ENCODE peak calls at places on chromosome 15, in four cellular contexts. One of them, this sample, is unnamed. For H3K4me1, the result is how much of the 10 kb centered on the place peaks cover.

GRCh38 chr15:20341901-20342605 is 199.5 kb downstream of the GOLGA6L6 start:
- DNase-seq in breast epithelium: peak
- DNase-seq in lung: peak
- DNase-seq in cardiac muscle cell: peak
- DNase-seq in this sample: no peak

GRCh38 chr15:69749797-69750196 is 297.2 kb downstream of the RPLP1 start:
- DNase-seq in breast epithelium: no peak
- DNase-seq in lung: no peak
- DNase-seq in cardiac muscle cell: no peak
- DNase-seq in this sample: no peak

GRCh38 chr15:40190591-40190990 is 29.7 kb downstream of the BUB1B start:
- DNase-seq in breast epithelium: no peak
- DNase-seq in lung: no peak
- DNase-seq in cardiac muscle cell: peak
- DNase-seq in this sample: no peak

GRCh38 chr15:89143503-89144162 is 55.4 kb downstream of the ABHD2 start:
- DNase-seq in breast epithelium: no peak
- DNase-seq in lung: no peak
- DNase-seq in cardiac muscle cell: peak
- DNase-seq in this sample: peak

GRCh38 chr15:29686445-29687203 is 135.6 kb downstream of the TJP1 start:
- DNase-seq in breast epithelium: no peak
- DNase-seq in lung: no peak
- DNase-seq in cardiac muscle cell: no peak
- DNase-seq in this sample: no peak

GRCh38 chr15:48693474-48693873 is 48.0 kb upstream of the FBN1 start:
- DNase-seq in breast epithelium: no peak
- DNase-seq in lung: no peak
- DNase-seq in cardiac muscle cell: no peak
- DNase-seq in this sample: no peak

GRCh38 chr15:42033214-42033873 is 12.5 kb upstream of the PLA2G4E start:
- DNase-seq in breast epithelium: no peak
- DNase-seq in lung: no peak
- DNase-seq in cardiac muscle cell: no peak
- DNase-seq in this sample: no peak

GRCh38 chr15:68204776-68205557 is at the start of gene CALML4:
- DNase-seq in breast epithelium: peak
- DNase-seq in lung: peak
- DNase-seq in cardiac muscle cell: peak
- DNase-seq in this sample: no peak

GRCh38 chr15:22959451-22960101 is 20.6 kb downstream of the CYFIP1 start:
- DNase-seq in breast epithelium: no peak
- DNase-seq in lung: no peak
- DNase-seq in cardiac muscle cell: no peak
- DNase-seq in this sample: no peak

GRCh38 chr15:91919014-91919534 is 65.6 kb downstream of the SLCO3A1 start:
- DNase-seq in breast epithelium: no peak
- DNase-seq in lung: no peak
- DNase-seq in cardiac muscle cell: no peak
- DNase-seq in this sample: no peak

GRCh38 chr15:81418427-81418826 is 44.4 kb upstream of the TMC3 start:
- DNase-seq in breast epithelium: no peak
- DNase-seq in lung: no peak
- DNase-seq in cardiac muscle cell: no peak
- DNase-seq in this sample: peak

GRCh38 chr15:81413851-81414250 is 39.8 kb upstream of the TMC3 start:
- DNase-seq in breast epithelium: no peak
- DNase-seq in lung: no peak
- DNase-seq in cardiac muscle cell: no peak
- DNase-seq in this sample: no peak

GRCh38 chr15:81419304-81419943 is 45.4 kb upstream of the TMC3 start:
- DNase-seq in breast epithelium: no peak
- DNase-seq in lung: no peak
- DNase-seq in cardiac muscle cell: no peak
- DNase-seq in this sample: peak

DNA sequence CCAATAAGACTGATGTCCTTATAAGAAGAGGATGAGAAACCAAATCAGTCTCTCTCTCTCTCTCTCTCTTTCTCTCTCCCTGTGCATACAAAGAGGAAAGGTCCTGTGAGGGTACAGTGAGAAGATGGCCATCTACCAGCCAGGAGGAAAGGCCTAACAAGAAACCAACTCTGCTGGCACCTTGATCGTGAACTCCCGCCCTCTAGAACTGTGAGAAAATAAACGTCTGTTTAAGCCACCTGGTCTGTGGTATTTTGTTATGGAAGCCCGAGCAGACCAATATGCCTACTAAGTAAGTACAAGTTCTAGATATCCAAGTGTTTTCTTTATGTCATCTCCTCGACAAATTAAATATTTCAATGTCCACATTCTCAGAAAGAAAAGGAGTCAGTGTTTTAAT is 44.9 kb upstream of the TMC3 start:
- DNase-seq in breast epithelium: no peak
- DNase-seq in lung: no peak
- DNase-seq in cardiac muscle cell: no peak
- DNase-seq in this sample: peak
- H3K27ac ChIP-seq in breast epithelium: no peak
- H3K27ac ChIP-seq in lung: no peak
- H3K27ac ChIP-seq in cardiac muscle cell: no peak
- H3K27ac ChIP-seq in this sample: peak

GRCh38 chr15:90665288-90666134 is 51.6 kb upstream of the BLM start:
- DNase-seq in breast epithelium: peak
- DNase-seq in lung: peak
- DNase-seq in cardiac muscle cell: peak
- DNase-seq in this sample: no peak
- H3K4me1 ChIP-seq in breast epithelium: under half
- H3K4me1 ChIP-seq in lung: under half
- H3K4me1 ChIP-seq in cardiac muscle cell: under half
- H3K4me1 ChIP-seq in this sample: under half

GRCh38 chr15:80999623-81000036 is 1.1 kb upstream of the TLNRD1 start:
- DNase-seq in breast epithelium: peak
- DNase-seq in lung: no peak
- DNase-seq in cardiac muscle cell: no peak
- DNase-seq in this sample: no peak
- H3K27ac ChIP-seq in breast epithelium: peak
- H3K27ac ChIP-seq in lung: peak
- H3K27ac ChIP-seq in cardiac muscle cell: no peak
- H3K27ac ChIP-seq in this sample: no peak

DNA sequence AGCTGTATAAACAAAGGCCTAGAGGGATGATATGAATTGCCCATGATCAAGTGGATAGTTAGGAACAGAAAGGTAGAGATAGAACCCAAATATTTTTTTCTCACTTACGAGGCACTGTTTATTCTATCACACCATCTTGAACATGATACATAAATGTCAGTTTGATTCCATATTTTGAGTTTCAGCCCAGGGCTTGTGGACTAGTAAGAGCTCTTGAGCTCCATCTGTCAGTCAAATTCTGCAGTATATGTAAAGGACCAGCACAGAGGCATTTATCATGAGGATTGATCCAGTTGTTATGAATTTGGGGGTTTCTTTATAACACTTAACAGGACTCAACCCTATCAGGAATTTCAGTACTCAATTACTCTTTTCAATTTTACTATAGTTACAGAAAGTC is 4.8 kb downstream of the SLC27A2 start:
- DNase-seq in breast epithelium: no peak
- DNase-seq in lung: no peak
- DNase-seq in cardiac muscle cell: no peak
- DNase-seq in this sample: no peak
- H3K4me1 ChIP-seq in breast epithelium: under half
- H3K4me1 ChIP-seq in lung: under half
- H3K4me1 ChIP-seq in cardiac muscle cell: under half
- H3K4me1 ChIP-seq in this sample: under half

DNA sequence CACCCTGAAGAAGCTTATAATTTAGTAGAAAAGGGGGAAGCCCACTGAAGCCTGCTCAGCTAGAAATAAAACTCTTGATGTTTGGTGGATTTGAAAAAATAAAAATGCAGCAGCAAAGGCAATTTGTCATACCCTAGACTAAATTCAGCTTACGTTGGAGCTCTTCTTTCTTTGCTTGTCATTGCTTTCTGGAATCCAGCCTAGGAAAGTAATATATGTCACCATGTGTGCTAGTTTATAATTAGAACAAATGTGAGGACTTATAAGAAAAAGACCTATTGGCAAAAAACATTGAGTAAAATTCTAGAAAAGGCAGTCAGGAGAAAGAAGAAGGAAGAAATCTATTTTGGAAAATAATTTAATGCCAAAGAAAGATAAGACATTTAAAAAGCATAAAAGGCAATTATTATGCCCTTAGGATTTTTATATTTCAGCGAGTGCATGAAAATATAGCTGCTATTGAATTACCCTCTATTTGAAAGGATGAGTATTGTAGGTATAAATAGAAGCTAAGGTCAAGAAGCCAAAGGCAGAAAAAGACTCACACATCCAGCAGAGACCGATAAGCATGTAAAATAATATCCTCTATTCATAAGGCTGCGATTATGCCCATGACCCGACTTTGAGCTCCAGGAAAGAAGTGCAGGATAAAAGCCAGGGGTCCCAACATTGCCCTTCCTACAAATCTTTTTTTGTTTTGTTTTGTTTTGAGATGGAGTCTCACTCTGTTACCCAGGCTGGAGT is 10.6 kb upstream of the BTBD1 start:
- DNase-seq in breast epithelium: no peak
- DNase-seq in lung: no peak
- DNase-seq in cardiac muscle cell: no peak
- DNase-seq in this sample: no peak
- H3K27ac ChIP-seq in breast epithelium: no peak
- H3K27ac ChIP-seq in lung: no peak
- H3K27ac ChIP-seq in cardiac muscle cell: no peak
- H3K27ac ChIP-seq in this sample: no peak

DNA sequence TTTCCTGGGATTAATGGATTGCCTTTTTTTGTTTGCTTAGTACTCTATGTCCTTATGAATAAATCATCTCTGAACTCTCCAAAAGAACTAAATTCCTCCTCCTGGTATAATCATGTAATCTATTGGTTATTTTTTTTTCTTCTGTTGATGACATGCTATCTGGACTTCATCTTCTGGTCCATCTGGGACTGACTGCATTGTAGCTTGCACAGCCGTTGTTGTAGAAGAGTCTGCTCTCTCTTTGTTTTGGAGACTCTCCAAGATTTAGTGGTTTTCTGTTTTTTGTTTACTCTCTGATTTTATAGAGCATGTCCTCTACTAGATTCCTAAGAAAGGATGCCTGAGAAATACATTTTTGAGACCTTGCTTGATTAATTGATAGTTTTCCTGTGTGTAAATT is 19.1 kb downstream of the IREB2 start:
- DNase-seq in breast epithelium: no peak
- DNase-seq in lung: no peak
- DNase-seq in cardiac muscle cell: peak
- DNase-seq in this sample: peak
- H3K4me1 ChIP-seq in breast epithelium: under half
- H3K4me1 ChIP-seq in lung: under half
- H3K4me1 ChIP-seq in cardiac muscle cell: under half
- H3K4me1 ChIP-seq in this sample: under half

DNA sequence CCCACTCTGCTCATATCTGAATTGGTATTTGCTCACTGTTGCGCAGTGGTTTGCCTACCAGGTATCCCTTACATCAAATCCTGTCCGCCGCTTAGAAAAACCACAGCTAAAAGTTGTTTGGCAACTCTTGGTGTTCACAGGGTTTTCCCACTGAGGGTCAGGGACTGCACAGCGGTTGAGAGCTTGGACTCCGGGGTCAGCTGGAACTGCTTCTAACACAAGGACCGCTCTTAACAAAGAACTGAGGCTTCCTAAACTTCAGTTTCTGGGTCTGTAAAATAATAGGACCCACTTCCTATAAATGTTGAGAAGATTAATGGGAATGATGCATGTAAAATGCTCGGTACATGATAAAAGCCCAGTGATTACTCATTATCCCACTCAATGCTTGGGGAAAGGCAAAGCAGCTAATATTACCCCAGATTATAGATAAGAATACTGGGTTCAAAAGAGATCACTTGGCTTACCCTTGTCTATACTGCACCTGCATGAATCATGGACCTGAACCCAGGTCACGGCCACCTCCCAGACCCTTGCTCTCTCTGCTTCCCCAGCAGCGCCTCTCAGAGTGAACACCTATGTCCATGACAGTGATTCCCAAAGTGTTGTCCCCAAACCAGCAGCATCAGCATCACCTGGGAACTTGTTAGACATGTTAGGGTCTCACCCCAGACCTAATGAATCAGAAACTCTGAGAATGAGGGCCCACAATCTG is 36.1 kb downstream of the LIPC start:
- DNase-seq in breast epithelium: no peak
- DNase-seq in lung: no peak
- DNase-seq in cardiac muscle cell: no peak
- DNase-seq in this sample: peak
- H3K27ac ChIP-seq in breast epithelium: no peak
- H3K27ac ChIP-seq in lung: no peak
- H3K27ac ChIP-seq in cardiac muscle cell: no peak
- H3K27ac ChIP-seq in this sample: peak

GRCh38 chr15:93826798-93827197 is 404.6 kb upstream of the MCTP2 start:
- DNase-seq in breast epithelium: no peak
- DNase-seq in lung: no peak
- DNase-seq in cardiac muscle cell: no peak
- DNase-seq in this sample: no peak
- H3K4me1 ChIP-seq in breast epithelium: under half
- H3K4me1 ChIP-seq in lung: under half
- H3K4me1 ChIP-seq in cardiac muscle cell: under half
- H3K4me1 ChIP-seq in this sample: under half